ENCODE peak calls at places on chromosomes 12 and 14, in seven cellular contexts. P, W, U, K, N, O and H are unnamed samples.

GRCh38 chr12:89064780-89065179 is 287.5 kb downstream of the DUSP6 start:
- DNase-seq in P (no peak), W (no peak), U (peak), K (no peak), N (no peak), O (peak), H (no peak)

GRCh38 chr14:87489196-87489819 is 503.7 kb downstream of the GALC start:
- DNase-seq in P (no peak), W (no peak), U (no peak), K (no peak), N (no peak), O (no peak), H (no peak)

GRCh38 chr12:1518486-1518762 is 76.0 kb downstream of the FBXL14 start:
- DNase-seq in P (no peak), W (no peak), U (no peak), K (no peak), N (no peak), O (no peak), H (no peak)

GRCh38 chr14:43539210-43539609 is 967.9 kb downstream of the FSCB start:
- DNase-seq in P (peak), W (no peak), U (no peak), K (no peak), N (no peak), O (peak), H (peak)

GRCh38 chr14:25953532-25954144 is 644.2 kb downstream of the NOVA1 start:
- DNase-seq in P (peak), W (no peak), U (no peak), K (no peak), N (no peak), O (no peak), H (peak)

GRCh38 chr12:120363274-120363855 is 5.6 kb downstream of the MSI1 start:
- DNase-seq in P (no peak), W (peak), U (no peak), K (peak), N (no peak), O (no peak), H (no peak)

GRCh38 chr12:25421651-25422150 is 131.4 kb downstream of the LMNTD1 start:
- DNase-seq in P (no peak), W (no peak), U (no peak), K (no peak), N (no peak), O (no peak), H (no peak)

GRCh38 chr12:130650131-130650530 is 66.0 kb downstream of the RIMBP2 start:
- DNase-seq in P (no peak), W (peak), U (no peak), K (peak), N (no peak), O (no peak), H (no peak)

GRCh38 chr12:45756666-45757065 is 27.2 kb downstream of the ARID2 start:
- DNase-seq in P (no peak), W (no peak), U (no peak), K (no peak), N (no peak), O (no peak), H (no peak)

GRCh38 chr12:11228268-11228879 is 41.1 kb downstream of the PRB3 start:
- DNase-seq in P (peak), W (peak), U (peak), K (peak), N (peak), O (peak), H (peak)

GRCh38 chr14:32417956-32418552 is 89.0 kb downstream of the AKAP6 start:
- DNase-seq in P (peak), W (peak), U (no peak), K (no peak), N (no peak), O (peak), H (peak)

GRCh38 chr12:80187660-80188090 is 88.3 kb downstream of the OTOGL start:
- DNase-seq in P (peak), W (peak), U (no peak), K (peak), N (no peak), O (peak), H (no peak)

GRCh38 chr14:94464290-94464689 is 11.7 kb upstream of the SERPINA11 start:
- DNase-seq in P (no peak), W (no peak), U (no peak), K (no peak), N (no peak), O (no peak), H (no peak)

GRCh38 chr12:10737249-10737648 is 14.1 kb upstream of the YBX3 start:
- DNase-seq in P (no peak), W (no peak), U (no peak), K (no peak), N (no peak), O (no peak), H (no peak)

GRCh38 chr12:4648099-4648498 is 752 bp downstream of the AKAP3 start:
- DNase-seq in P (peak), W (no peak), U (no peak), K (peak), N (no peak), O (no peak), H (peak)

GRCh38 chr12:108939594-108939993 is 59.7 kb downstream of the DAO start:
- DNase-seq in P (peak), W (no peak), U (no peak), K (no peak), N (no peak), O (peak), H (peak)

GRCh38 chr12:9024512-9024911 is 35.2 kb downstream of the KLRG1 start:
- DNase-seq in P (no peak), W (no peak), U (no peak), K (no peak), N (no peak), O (no peak), H (no peak)

GRCh38 chr12:3490848-3491382 is at the start of gene PRMT8:
- DNase-seq in P (peak), W (peak), U (no peak), K (no peak), N (no peak), O (peak), H (peak)

GRCh38 chr12:5267603-5268423 is 164.1 kb upstream of the NTF3 start:
- DNase-seq in P (no peak), W (no peak), U (no peak), K (no peak), N (no peak), O (peak), H (no peak)

GRCh38 chr14:74595006-74595735 is 16.9 kb downstream of the LTBP2 start:
- DNase-seq in P (peak), W (no peak), U (no peak), K (no peak), N (no peak), O (peak), H (no peak)

GRCh38 chr12:116478243-116478773 is 80.9 kb upstream of the MAP1LC3B2 start:
- DNase-seq in P (no peak), W (no peak), U (no peak), K (no peak), N (no peak), O (no peak), H (no peak)

GRCh38 chr14:93332032-93332852 is 594 bp downstream of the BTBD7 start:
- DNase-seq in P (peak), W (peak), U (peak), K (peak), N (peak), O (peak), H (peak)

GRCh38 chr12:69502342-69503081 is 32.3 kb downstream of the FRS2 start:
- DNase-seq in P (peak), W (no peak), U (no peak), K (no peak), N (peak), O (peak), H (no peak)

GRCh38 chr12:132998742-132999141 is 12.6 kb downstream of the ZNF26 start:
- DNase-seq in P (no peak), W (no peak), U (no peak), K (no peak), N (no peak), O (no peak), H (no peak)

GRCh38 chr14:50388256-50388931 is 8.3 kb downstream of the CDKL1 start:
- DNase-seq in P (no peak), W (no peak), U (no peak), K (no peak), N (no peak), O (no peak), H (peak)

GRCh38 chr14:83071888-83072501 is 1538.3 kb upstream of the SEL1L start:
- DNase-seq in P (peak), W (peak), U (no peak), K (peak), N (no peak), O (no peak), H (peak)